ENCODE peak calls at places on chromosomes 7 and 10, in six cellular contexts. M is DMS53, T is right lobe of liver, U is NAMALWA, G is PC-9, A is mucosa of gallbladder. O is an unnamed sample.

GRCh38 chr10:28858641-28859040 is 181.3 kb downstream of the BAMBI start:
- DNase-seq in M (no peak), T (no peak), U (no peak), G (no peak), A (no peak), O (no peak)

GRCh38 chr7:139603896-139604295 is 80.4 kb downstream of the CLEC2L start:
- DNase-seq in M (no peak), T (peak), U (no peak), G (no peak), A (no peak), O (peak)

GRCh38 chr7:147658392-147658791 is 932.2 kb upstream of the C7orf33 start:
- DNase-seq in M (no peak), T (no peak), U (no peak), G (no peak), A (no peak), O (no peak)

GRCh38 chr10:4344544-4344994 is 481.4 kb upstream of the AKR1E2 start:
- DNase-seq in M (no peak), T (no peak), U (no peak), G (peak), A (peak), O (no peak)

GRCh38 chr7:7157887-7158271 is 24.5 kb upstream of the C1GALT1 start:
- DNase-seq in M (no peak), T (no peak), U (peak), G (no peak), A (no peak), O (no peak)

GRCh38 chr7:112654322-112655216 is 135.6 kb downstream of the TMEM168 start:
- DNase-seq in M (no peak), T (no peak), U (no peak), G (no peak), A (no peak), O (no peak)

GRCh38 chr7:128123291-128124037 is 92.2 kb upstream of the LRRC4 start:
- DNase-seq in M (no peak), T (no peak), U (no peak), G (no peak), A (no peak), O (peak)

GRCh38 chr10:69901623-69902505 is 100.2 kb downstream of the COL13A1 start:
- DNase-seq in M (peak), T (peak), U (peak), G (peak), A (peak), O (peak)

O was measured in left lobe of liver.